ENCODE peak calls at places on chromosomes 1 and 21, in ten cellular contexts. One of them, this sample, is unnamed.

GRCh38 chr1:31183927-31184554 is 55.6 kb downstream of the NKAIN1 start:
- DNase-seq in Calu3: peak; percentile 66
- DNase-seq in MCF 10A: peak; percentile 56
- DNase-seq in RWPE1: peak; percentile 51
- DNase-seq in cardiac muscle cell: peak; percentile 49
- DNase-seq in CD8-positive, alpha-beta T cell: peak; percentile 1
- DNase-seq in fibroblast of lung: peak; percentile 52
- DNase-seq in left ventricle myocardium inferior: no peak
- DNase-seq in thoracic aorta: no peak
- DNase-seq in adrenal gland: peak; percentile 51
- DNase-seq in this sample: peak; percentile 31

GRCh38 chr1:46649764-46650163 is 18.4 kb downstream of the ATPAF1 start:
- DNase-seq in Calu3: no peak
- DNase-seq in MCF 10A: no peak
- DNase-seq in RWPE1: no peak
- DNase-seq in cardiac muscle cell: no peak
- DNase-seq in CD8-positive, alpha-beta T cell: no peak
- DNase-seq in fibroblast of lung: no peak
- DNase-seq in left ventricle myocardium inferior: no peak
- DNase-seq in thoracic aorta: no peak
- DNase-seq in adrenal gland: no peak
- DNase-seq in this sample: no peak

GRCh38 chr1:75588779-75589475 is 22.0 kb downstream of the SLC44A5 start:
- DNase-seq in Calu3: no peak
- DNase-seq in MCF 10A: no peak
- DNase-seq in RWPE1: no peak
- DNase-seq in cardiac muscle cell: no peak
- DNase-seq in CD8-positive, alpha-beta T cell: no peak
- DNase-seq in fibroblast of lung: no peak
- DNase-seq in left ventricle myocardium inferior: no peak
- DNase-seq in thoracic aorta: no peak
- DNase-seq in adrenal gland: no peak
- DNase-seq in this sample: no peak

GRCh38 chr1:119136401-119136800 is 4.1 kb downstream of the WARS2 start:
- DNase-seq in Calu3: no peak
- DNase-seq in MCF 10A: peak; percentile 35
- DNase-seq in RWPE1: no peak
- DNase-seq in cardiac muscle cell: peak; percentile 42
- DNase-seq in CD8-positive, alpha-beta T cell: no peak
- DNase-seq in fibroblast of lung: peak; percentile 18
- DNase-seq in left ventricle myocardium inferior: no peak
- DNase-seq in thoracic aorta: no peak
- DNase-seq in adrenal gland: no peak
- DNase-seq in this sample: no peak

GRCh38 chr1:206803221-206803730 is 31.0 kb upstream of the IL10 start:
- DNase-seq in Calu3: no peak
- DNase-seq in MCF 10A: no peak
- DNase-seq in RWPE1: no peak
- DNase-seq in cardiac muscle cell: peak; percentile 25
- DNase-seq in CD8-positive, alpha-beta T cell: peak; percentile 59
- DNase-seq in fibroblast of lung: no peak
- DNase-seq in left ventricle myocardium inferior: no peak
- DNase-seq in thoracic aorta: no peak
- DNase-seq in adrenal gland: peak; percentile 6
- DNase-seq in this sample: no peak

GRCh38 chr1:40782371-40782956 is 1.1 kb upstream of the KCNQ4 start:
- DNase-seq in Calu3: peak; percentile 28
- DNase-seq in MCF 10A: no peak
- DNase-seq in RWPE1: peak; percentile 14
- DNase-seq in cardiac muscle cell: no peak
- DNase-seq in CD8-positive, alpha-beta T cell: no peak
- DNase-seq in fibroblast of lung: peak; percentile 18
- DNase-seq in left ventricle myocardium inferior: peak; percentile 42
- DNase-seq in thoracic aorta: no peak
- DNase-seq in adrenal gland: no peak
- DNase-seq in this sample: no peak

GRCh38 chr1:177753655-177754054 is 216.2 kb downstream of the SEC16B start:
- DNase-seq in Calu3: no peak
- DNase-seq in MCF 10A: no peak
- DNase-seq in RWPE1: no peak
- DNase-seq in cardiac muscle cell: no peak
- DNase-seq in CD8-positive, alpha-beta T cell: no peak
- DNase-seq in fibroblast of lung: no peak
- DNase-seq in left ventricle myocardium inferior: no peak
- DNase-seq in thoracic aorta: no peak
- DNase-seq in adrenal gland: no peak
- DNase-seq in this sample: no peak

GRCh38 chr1:158506369-158506987 is 34.5 kb downstream of the OR10R2 start:
- DNase-seq in Calu3: peak; percentile 66
- DNase-seq in MCF 10A: peak; percentile 61
- DNase-seq in RWPE1: no peak
- DNase-seq in cardiac muscle cell: peak; percentile 68
- DNase-seq in CD8-positive, alpha-beta T cell: peak; percentile 7
- DNase-seq in fibroblast of lung: no peak
- DNase-seq in left ventricle myocardium inferior: no peak
- DNase-seq in thoracic aorta: no peak
- DNase-seq in adrenal gland: peak; percentile 71
- DNase-seq in this sample: no peak

GRCh38 chr1:91637539-91637994 is 136.9 kb downstream of the CDC7 start:
- DNase-seq in Calu3: no peak
- DNase-seq in MCF 10A: no peak
- DNase-seq in RWPE1: no peak
- DNase-seq in cardiac muscle cell: no peak
- DNase-seq in CD8-positive, alpha-beta T cell: no peak
- DNase-seq in fibroblast of lung: no peak
- DNase-seq in left ventricle myocardium inferior: no peak
- DNase-seq in thoracic aorta: no peak
- DNase-seq in adrenal gland: peak; percentile 20
- DNase-seq in this sample: no peak

DNA sequence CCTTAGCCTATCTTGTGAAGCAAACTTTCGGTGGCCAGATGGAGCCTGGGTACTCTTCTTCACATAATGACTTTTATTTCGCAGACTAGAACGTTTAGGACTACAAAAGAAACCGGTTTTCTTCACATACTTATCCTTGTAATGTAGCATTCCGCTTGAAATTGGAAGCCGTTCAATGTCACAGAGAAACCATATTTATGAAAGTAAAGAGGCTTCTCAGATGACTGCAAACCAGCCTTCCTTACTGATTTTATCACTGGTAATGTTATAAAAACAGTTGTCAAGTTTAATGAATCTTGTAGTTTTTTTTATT is 94.1 kb downstream of the PPIAL4G start:
- DNase-seq in Calu3: no peak
- DNase-seq in MCF 10A: no peak
- DNase-seq in RWPE1: no peak
- DNase-seq in cardiac muscle cell: no peak
- DNase-seq in CD8-positive, alpha-beta T cell: no peak
- DNase-seq in fibroblast of lung: no peak
- DNase-seq in left ventricle myocardium inferior: no peak
- DNase-seq in thoracic aorta: no peak
- DNase-seq in adrenal gland: no peak
- DNase-seq in this sample: no peak
- TF ChIP-seq CTCF in Calu3: no peak
- TF ChIP-seq CTCF in MCF 10A: no peak
- TF ChIP-seq CTCF in RWPE1: no peak
- TF ChIP-seq CTCF in cardiac muscle cell: no peak
- TF ChIP-seq CTCF in CD8-positive, alpha-beta T cell: no peak
- TF ChIP-seq CTCF in fibroblast of lung: no peak
- TF ChIP-seq CTCF in left ventricle myocardium inferior: no peak
- TF ChIP-seq CTCF in thoracic aorta: no peak
- TF ChIP-seq CTCF in adrenal gland: no peak
- TF ChIP-seq CTCF in this sample: no peak

GRCh38 chr1:244269169-244269568 is 182.5 kb downstream of the ADSS2 start:
- DNase-seq in Calu3: peak; percentile 62
- DNase-seq in MCF 10A: no peak
- DNase-seq in RWPE1: no peak
- DNase-seq in cardiac muscle cell: no peak
- DNase-seq in CD8-positive, alpha-beta T cell: no peak
- DNase-seq in fibroblast of lung: no peak
- DNase-seq in left ventricle myocardium inferior: no peak
- DNase-seq in thoracic aorta: no peak
- DNase-seq in adrenal gland: no peak
- DNase-seq in this sample: no peak

GRCh38 chr1:244271004-244271403 is 180.7 kb downstream of the ADSS2 start:
- DNase-seq in Calu3: no peak
- DNase-seq in MCF 10A: no peak
- DNase-seq in RWPE1: no peak
- DNase-seq in cardiac muscle cell: no peak
- DNase-seq in CD8-positive, alpha-beta T cell: no peak
- DNase-seq in fibroblast of lung: no peak
- DNase-seq in left ventricle myocardium inferior: no peak
- DNase-seq in thoracic aorta: no peak
- DNase-seq in adrenal gland: no peak
- DNase-seq in this sample: no peak

GRCh38 chr1:244264163-244264562 is 187.5 kb downstream of the ADSS2 start:
- DNase-seq in Calu3: no peak
- DNase-seq in MCF 10A: no peak
- DNase-seq in RWPE1: no peak
- DNase-seq in cardiac muscle cell: no peak
- DNase-seq in CD8-positive, alpha-beta T cell: no peak
- DNase-seq in fibroblast of lung: no peak
- DNase-seq in left ventricle myocardium inferior: no peak
- DNase-seq in thoracic aorta: no peak
- DNase-seq in adrenal gland: no peak
- DNase-seq in this sample: no peak

GRCh38 chr1:244265507-244265906 is 186.2 kb downstream of the ADSS2 start:
- DNase-seq in Calu3: no peak
- DNase-seq in MCF 10A: no peak
- DNase-seq in RWPE1: no peak
- DNase-seq in cardiac muscle cell: no peak
- DNase-seq in CD8-positive, alpha-beta T cell: no peak
- DNase-seq in fibroblast of lung: no peak
- DNase-seq in left ventricle myocardium inferior: no peak
- DNase-seq in thoracic aorta: no peak
- DNase-seq in adrenal gland: no peak
- DNase-seq in this sample: no peak
- TF ChIP-seq CTCF in Calu3: no peak
- TF ChIP-seq CTCF in MCF 10A: no peak
- TF ChIP-seq CTCF in RWPE1: no peak
- TF ChIP-seq CTCF in cardiac muscle cell: no peak
- TF ChIP-seq CTCF in CD8-positive, alpha-beta T cell: no peak
- TF ChIP-seq CTCF in fibroblast of lung: no peak
- TF ChIP-seq CTCF in left ventricle myocardium inferior: no peak
- TF ChIP-seq CTCF in thoracic aorta: no peak
- TF ChIP-seq CTCF in adrenal gland: no peak
- TF ChIP-seq CTCF in this sample: no peak

GRCh38 chr1:180028864-180029263 is 74.3 kb downstream of the CEP350 start:
- DNase-seq in Calu3: no peak
- DNase-seq in MCF 10A: no peak
- DNase-seq in RWPE1: no peak
- DNase-seq in cardiac muscle cell: peak; percentile 29
- DNase-seq in CD8-positive, alpha-beta T cell: no peak
- DNase-seq in fibroblast of lung: no peak
- DNase-seq in left ventricle myocardium inferior: no peak
- DNase-seq in thoracic aorta: no peak
- DNase-seq in adrenal gland: no peak
- DNase-seq in this sample: no peak
- TF ChIP-seq CTCF in Calu3: no peak
- TF ChIP-seq CTCF in MCF 10A: no peak
- TF ChIP-seq CTCF in RWPE1: no peak
- TF ChIP-seq CTCF in cardiac muscle cell: peak; percentile 39
- TF ChIP-seq CTCF in CD8-positive, alpha-beta T cell: no peak
- TF ChIP-seq CTCF in fibroblast of lung: no peak
- TF ChIP-seq CTCF in left ventricle myocardium inferior: peak; percentile 33
- TF ChIP-seq CTCF in thoracic aorta: no peak
- TF ChIP-seq CTCF in adrenal gland: no peak
- TF ChIP-seq CTCF in this sample: no peak

GRCh38 chr1:216688127-216688657 is 35.0 kb downstream of the ESRRG start:
- DNase-seq in Calu3: no peak
- DNase-seq in MCF 10A: no peak
- DNase-seq in RWPE1: no peak
- DNase-seq in cardiac muscle cell: no peak
- DNase-seq in CD8-positive, alpha-beta T cell: no peak
- DNase-seq in fibroblast of lung: no peak
- DNase-seq in left ventricle myocardium inferior: no peak
- DNase-seq in thoracic aorta: no peak
- DNase-seq in adrenal gland: no peak
- DNase-seq in this sample: no peak

GRCh38 chr1:216690593-216690992 is 32.6 kb downstream of the ESRRG start:
- DNase-seq in Calu3: no peak
- DNase-seq in MCF 10A: no peak
- DNase-seq in RWPE1: no peak
- DNase-seq in cardiac muscle cell: no peak
- DNase-seq in CD8-positive, alpha-beta T cell: no peak
- DNase-seq in fibroblast of lung: no peak
- DNase-seq in left ventricle myocardium inferior: no peak
- DNase-seq in thoracic aorta: no peak
- DNase-seq in adrenal gland: no peak
- DNase-seq in this sample: no peak

GRCh38 chr1:216686860-216687545 is 36.2 kb downstream of the ESRRG start:
- DNase-seq in Calu3: no peak
- DNase-seq in MCF 10A: peak; percentile 34
- DNase-seq in RWPE1: no peak
- DNase-seq in cardiac muscle cell: peak; percentile 33
- DNase-seq in CD8-positive, alpha-beta T cell: no peak
- DNase-seq in fibroblast of lung: peak; percentile 34
- DNase-seq in left ventricle myocardium inferior: no peak
- DNase-seq in thoracic aorta: no peak
- DNase-seq in adrenal gland: peak; percentile 79
- DNase-seq in this sample: no peak

GRCh38 chr1:216691710-216692109 is 31.5 kb downstream of the ESRRG start:
- DNase-seq in Calu3: no peak
- DNase-seq in MCF 10A: no peak
- DNase-seq in RWPE1: no peak
- DNase-seq in cardiac muscle cell: no peak
- DNase-seq in CD8-positive, alpha-beta T cell: no peak
- DNase-seq in fibroblast of lung: no peak
- DNase-seq in left ventricle myocardium inferior: no peak
- DNase-seq in thoracic aorta: no peak
- DNase-seq in adrenal gland: no peak
- DNase-seq in this sample: no peak
- TF ChIP-seq CTCF in Calu3: no peak
- TF ChIP-seq CTCF in MCF 10A: no peak
- TF ChIP-seq CTCF in RWPE1: no peak
- TF ChIP-seq CTCF in cardiac muscle cell: no peak
- TF ChIP-seq CTCF in CD8-positive, alpha-beta T cell: no peak
- TF ChIP-seq CTCF in fibroblast of lung: no peak
- TF ChIP-seq CTCF in left ventricle myocardium inferior: no peak
- TF ChIP-seq CTCF in thoracic aorta: no peak
- TF ChIP-seq CTCF in adrenal gland: no peak
- TF ChIP-seq CTCF in this sample: no peak

DNA sequence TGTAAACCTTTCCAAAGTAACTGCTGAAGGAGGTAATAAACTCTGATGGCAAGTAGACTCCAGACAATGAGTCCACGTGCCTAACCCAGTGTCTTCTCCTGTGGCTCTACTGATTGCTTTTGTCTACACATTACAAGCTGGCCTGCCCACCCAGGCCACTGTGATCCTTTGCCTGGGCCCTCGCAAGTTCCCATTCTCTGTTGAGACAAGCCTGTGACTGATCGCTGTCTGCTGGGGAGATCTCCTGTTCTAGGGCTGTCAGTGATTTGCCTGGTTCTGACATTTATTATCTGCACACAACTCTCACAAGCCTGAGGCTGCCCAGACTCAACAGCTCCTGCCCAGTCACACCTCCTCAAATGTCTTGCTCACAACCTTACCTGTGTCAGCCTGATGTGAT is 81.4 kb downstream of the CYYR1 start:
- DNase-seq in Calu3: no peak
- DNase-seq in MCF 10A: no peak
- DNase-seq in RWPE1: no peak
- DNase-seq in cardiac muscle cell: no peak
- DNase-seq in CD8-positive, alpha-beta T cell: no peak
- DNase-seq in fibroblast of lung: no peak
- DNase-seq in left ventricle myocardium inferior: no peak
- DNase-seq in thoracic aorta: no peak
- DNase-seq in adrenal gland: no peak
- DNase-seq in this sample: no peak
- TF ChIP-seq CTCF in Calu3: no peak
- TF ChIP-seq CTCF in MCF 10A: no peak
- TF ChIP-seq CTCF in RWPE1: no peak
- TF ChIP-seq CTCF in cardiac muscle cell: no peak
- TF ChIP-seq CTCF in CD8-positive, alpha-beta T cell: no peak
- TF ChIP-seq CTCF in fibroblast of lung: no peak
- TF ChIP-seq CTCF in left ventricle myocardium inferior: no peak
- TF ChIP-seq CTCF in thoracic aorta: no peak
- TF ChIP-seq CTCF in adrenal gland: no peak
- TF ChIP-seq CTCF in this sample: no peak